ENCODE peak calls at places on chromosome 2, in four cellular contexts. B, G, A and U are unnamed samples.

GRCh38 chr2:206989306-206989705 is 50.0 kb downstream of the CPO start:
- DNase-seq in G (no peak), A (no peak), B (no peak), U (peak; percentile 57)

GRCh38 chr2:2263196-2263829 is 67.8 kb downstream of the MYT1L start:
- DNase-seq in G (no peak), A (no peak), B (no peak), U (no peak)

GRCh38 chr2:54611830-54612545 is 111.5 kb upstream of the EML6 start:
- DNase-seq in A (no peak), B (no peak), G (no peak), U (no peak)

GRCh38 chr2:5227062-5227699 is 465.0 kb upstream of the SOX11 start:
- DNase-seq in G (no peak), B (no peak), A (no peak), U (no peak)

GRCh38 chr2:96954490-96954846 is 31.9 kb downstream of the FAM178B start:
- DNase-seq in B (peak; percentile 20), A (no peak), G (no peak), U (no peak)

GRCh38 chr2:116467243-116467642 is 1347.2 kb upstream of the DDX18 start:
- DNase-seq in A (no peak), B (no peak), G (no peak), U (no peak)

GRCh38 chr2:188316791-188317423 is 25.2 kb downstream of the GULP1 start:
- DNase-seq in A (no peak), G (no peak), B (no peak), U (no peak)

GRCh38 chr2:82968381-82968780 is 1490.7 kb downstream of the SUCLG1 start:
- DNase-seq in A (no peak), G (no peak), B (no peak), U (no peak)

GRCh38 chr2:240508832-240509545 is 48.8 kb downstream of the ANKMY1 start:
- DNase-seq in B (no peak), A (no peak), G (no peak), U (no peak)

GRCh38 chr2:84970956-84971798 is at the start of gene KCMF1:
- DNase-seq in A (peak; percentile 39), B (peak; percentile 74), G (peak; percentile 78), U (peak; percentile 95)

GRCh38 chr2:190835303-190835930 is 45.2 kb upstream of the GLS start:
- DNase-seq in A (peak; percentile 36), B (peak; percentile 89), G (no peak), U (no peak)

GRCh38 chr2:114082731-114083433 is 193.0 kb downstream of the ACTR3 start:
- DNase-seq in G (no peak), B (no peak), A (no peak), U (no peak)

GRCh38 chr2:6577960-6578359 is 287.7 kb downstream of the CMPK2 start:
- DNase-seq in B (no peak), G (no peak), A (no peak), U (no peak)

DNA sequence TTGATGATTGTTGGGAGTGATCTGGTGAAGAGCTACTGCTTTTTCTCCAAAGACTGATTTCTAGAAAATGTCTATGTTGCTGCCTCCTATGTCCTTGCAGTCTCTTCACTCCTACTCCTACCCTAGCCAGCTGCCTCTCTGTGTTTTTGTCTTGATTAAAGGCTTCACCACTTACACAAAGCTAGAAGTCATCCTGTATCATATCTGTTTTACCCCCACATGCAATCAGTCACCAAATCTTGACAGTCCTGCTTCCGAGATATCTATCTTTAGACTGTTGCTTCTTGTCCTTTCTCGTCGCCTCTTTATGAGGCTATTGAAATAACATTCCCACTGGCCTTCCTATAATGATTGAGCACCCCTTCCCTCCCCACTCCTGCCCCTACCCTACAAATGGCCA is 84.5 kb upstream of the ITGA4 start:
- DNase-seq in B (no peak), A (no peak), G (no peak), U (no peak)
- H3K27me3 ChIP-seq in B (peaks cover 2% of the 10 kb centered on the region), A (no peaks in the 10 kb centered on the region), G (no peaks in the 10 kb centered on the region), U (no peaks in the 10 kb centered on the region)

DNA sequence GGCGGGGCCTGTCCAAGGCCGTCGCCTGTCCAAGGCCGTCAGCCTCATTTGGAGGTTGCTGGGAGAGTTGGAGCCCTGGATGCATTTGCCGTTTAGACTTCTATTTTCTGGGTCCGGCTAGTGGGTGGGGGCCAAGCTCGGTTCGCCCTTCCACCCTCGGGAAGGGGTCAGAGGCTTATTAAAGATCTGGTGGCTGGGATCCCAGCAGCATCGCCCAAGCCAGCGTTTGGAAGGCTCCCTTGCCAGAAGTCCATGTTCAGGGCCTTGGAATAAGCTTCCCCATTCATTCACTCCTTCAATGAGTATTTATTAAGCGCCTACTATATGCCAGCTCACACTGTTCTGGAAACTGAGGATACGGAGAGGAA is 516 bp upstream of the DOCK10 start:
- DNase-seq in A (no peak), G (no peak), B (no peak), U (no peak)
- H3K4me3 ChIP-seq in A (peak overlapping the region; percentile 46), G (peak overlapping the region; percentile 16), B (peak overlapping the region; percentile 87), U (peak overlapping the region; percentile 14)

GRCh38 chr2:237857791-237858190 is 1.6 kb upstream of the RAMP1 start:
- DNase-seq in A (no peak), B (no peak), G (no peak), U (peak; percentile 16)
- H3K27me3 ChIP-seq in A (no peaks in the 10 kb centered on the region), B (no peaks in the 10 kb centered on the region), G (no peaks in the 10 kb centered on the region), U (peaks cover 18% of the 10 kb centered on the region)

GRCh38 chr2:13480057-13480456 is 763.3 kb downstream of the TRIB2 start:
- DNase-seq in B (no peak), G (no peak), A (no peak), U (no peak)

GRCh38 chr2:13474538-13474937 is 757.8 kb downstream of the TRIB2 start:
- DNase-seq in B (no peak), G (no peak), A (no peak), U (no peak)
- H3K4me3 ChIP-seq in B (no peak overlapping the region), G (no peak overlapping the region), A (no peak overlapping the region), U (no peak overlapping the region)

DNA sequence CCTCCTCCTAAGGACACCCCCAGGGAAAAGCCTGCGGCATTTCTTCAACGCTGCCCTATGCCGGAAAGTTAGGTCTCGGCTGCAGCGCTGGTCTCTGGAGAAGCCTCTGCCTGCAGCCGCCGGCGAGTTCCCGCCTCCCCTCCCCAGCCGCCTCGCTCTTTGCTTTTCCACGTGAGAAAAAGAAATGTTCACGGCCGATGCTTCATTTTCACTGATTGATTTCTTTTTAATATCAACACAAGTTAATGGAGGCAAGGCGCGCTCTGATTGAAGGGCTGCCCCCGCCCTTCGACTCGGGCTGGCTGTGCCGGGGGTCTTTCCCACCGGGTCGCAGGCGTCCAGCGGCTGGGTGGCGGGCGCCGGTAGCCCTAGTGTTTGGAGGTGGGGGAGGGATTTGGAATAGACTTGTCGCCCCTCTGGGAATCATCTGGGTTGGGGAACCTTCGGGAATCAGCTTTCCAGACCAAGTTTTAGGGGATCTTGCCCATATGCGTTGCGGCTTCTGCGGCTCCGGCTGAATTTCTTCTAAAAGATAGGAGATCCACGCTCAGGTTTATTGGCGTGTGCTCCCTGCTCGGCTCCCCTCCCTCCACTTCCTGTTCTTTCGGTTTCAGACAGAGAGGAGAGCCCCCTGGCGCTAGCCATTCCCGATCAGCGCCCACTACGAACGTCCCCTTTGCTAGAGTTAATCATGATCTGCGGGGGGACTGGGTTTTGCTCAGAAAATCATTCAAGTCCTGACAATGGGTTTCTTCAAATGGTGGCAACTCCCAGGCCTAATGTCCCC is 4.1 kb downstream of the NRP2 start:
- DNase-seq in A (no peak), G (no peak), B (peak; percentile 35), U (peak; percentile 71)
- H3K27me3 ChIP-seq in A (no peaks in the 10 kb centered on the region), G (peaks cover 28% of the 10 kb centered on the region), B (no peaks in the 10 kb centered on the region), U (peaks cover 32% of the 10 kb centered on the region)

DNA sequence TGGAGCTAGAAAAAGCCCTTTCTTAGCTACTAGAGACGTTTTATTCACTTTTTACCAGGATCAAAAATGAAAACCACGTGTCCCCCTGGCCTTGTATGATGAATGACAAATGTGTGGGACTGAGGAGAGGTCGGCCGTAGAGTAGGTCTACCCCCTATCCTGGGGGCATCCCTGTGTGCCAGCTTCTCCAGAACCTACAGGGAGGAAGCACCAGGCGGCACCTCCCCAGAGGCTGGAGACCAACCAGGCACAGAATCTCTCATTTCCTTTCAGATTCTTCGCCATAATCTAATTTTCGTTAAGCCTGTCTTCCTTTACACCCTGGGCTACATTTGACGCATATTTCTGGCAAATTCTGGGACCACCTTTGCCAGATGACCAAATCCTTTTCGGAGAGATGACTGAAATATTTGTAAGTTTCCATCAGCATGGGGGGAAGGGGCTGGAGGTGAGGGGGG is 15.9 kb downstream of the TWIST2 start:
- DNase-seq in B (no peak), A (no peak), G (no peak), U (no peak)
- H3K4me3 ChIP-seq in B (no peak overlapping the region), A (no peak overlapping the region), G (no peak overlapping the region), U (no peak overlapping the region)

GRCh38 chr2:181686566-181687185 is 6.4 kb upstream of the NEUROD1 start:
- DNase-seq in A (no peak), B (no peak), G (no peak), U (no peak)

GRCh38 chr2:181685150-181685688 is 4.9 kb upstream of the NEUROD1 start:
- DNase-seq in G (no peak), A (no peak), B (peak; percentile 12), U (peak; percentile 64)

GRCh38 chr2:181683518-181684453 is 3.5 kb upstream of the NEUROD1 start:
- DNase-seq in A (no peak), G (no peak), B (peak; percentile 18), U (peak; percentile 91)

GRCh38 chr2:181682795-181683517 is 2.6 kb upstream of the NEUROD1 start:
- DNase-seq in B (no peak), A (no peak), G (no peak), U (no peak)

DNA sequence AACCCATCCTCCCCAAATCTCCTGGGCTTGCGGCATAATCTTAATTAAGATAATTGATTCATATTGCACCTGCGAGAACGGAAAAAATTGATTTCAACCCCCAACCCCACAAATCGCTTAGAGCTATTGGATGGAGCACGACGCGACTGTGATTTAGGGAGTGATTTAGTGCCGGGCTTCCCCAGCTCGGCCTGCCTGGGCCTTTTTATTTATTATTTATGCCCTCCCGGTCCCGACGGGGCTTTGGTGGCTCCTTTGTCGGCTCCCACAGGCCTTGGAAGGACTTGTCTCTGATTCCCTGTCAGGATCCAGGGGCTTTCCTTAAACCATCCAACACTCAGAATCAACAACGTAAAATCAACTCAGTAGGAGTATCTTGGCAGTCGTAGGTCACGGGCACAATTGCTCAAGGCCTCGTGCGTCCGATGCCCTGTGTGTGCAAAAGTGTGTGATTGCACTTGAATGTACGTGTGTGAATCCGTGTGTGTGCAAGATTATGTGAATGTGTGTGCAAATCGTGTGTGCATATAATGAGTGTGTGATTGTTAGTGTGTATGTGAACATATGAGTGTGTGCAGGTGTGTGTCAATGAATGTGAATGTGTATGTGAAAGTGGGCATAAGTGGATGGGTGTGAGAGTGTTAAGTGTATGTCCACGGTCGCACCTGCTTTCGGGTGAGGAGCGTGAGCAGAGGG is 4.3 kb upstream of the NEUROD1 start:
- DNase-seq in B (no peak), G (no peak), A (no peak), U (peak; percentile 18)
- H3K27me3 ChIP-seq in B (peaks cover 66% of the 10 kb centered on the region), G (peaks cover 47% of the 10 kb centered on the region), A (no peaks in the 10 kb centered on the region), U (peaks cover 86% of the 10 kb centered on the region)

GRCh38 chr2:79935771-79936657 is 368.5 kb downstream of the LRRTM1 start:
- DNase-seq in B (peak; percentile 84), G (no peak), A (peak; percentile 22), U (peak; percentile 42)
- H3K4me3 ChIP-seq in B (no peak overlapping the region), G (no peak overlapping the region), A (no peak overlapping the region), U (no peak overlapping the region)